ENCODE peak calls at places on chromosome 9, in four cellular contexts. L is colonic mucosa, O is HCT116, B is PC-3. T is an unnamed sample.

GRCh38 chr9:103410059-103410458 is 414.9 kb downstream of the CYLC2 start:
- DNase-seq in L (no peak), O (no peak), B (no peak), T (no peak)

GRCh38 chr9:84711936-84712335 is 42.4 kb downstream of the NTRK2 start:
- DNase-seq in L (no peak), O (no peak), B (peak), T (peak)

GRCh38 chr9:133492061-133493021 is 13.4 kb upstream of the SLC2A6 start:
- DNase-seq in L (no peak), O (no peak), B (no peak), T (peak)

GRCh38 chr9:129553277-129553676 is 67.6 kb downstream of the C9orf50 start:
- DNase-seq in L (no peak), O (no peak), B (no peak), T (no peak)

GRCh38 chr9:36082928-36083327 is 46.2 kb downstream of the RECK start:
- DNase-seq in L (no peak), O (no peak), B (no peak), T (no peak)

GRCh38 chr9:24434183-24434582 is 111.5 kb downstream of the IZUMO3 start:
- DNase-seq in L (no peak), O (no peak), B (no peak), T (no peak)

GRCh38 chr9:135137398-135137832 is 49.9 kb downstream of the OLFM1 start:
- DNase-seq in L (no peak), O (no peak), B (no peak), T (no peak)

GRCh38 chr9:100425758-100426157 is 1.2 kb upstream of the MSANTD3 start:
- DNase-seq in L (no peak), O (no peak), B (peak), T (no peak)

GRCh38 chr9:99515087-99515486 is 293.0 kb downstream of the SEC61B start:
- DNase-seq in L (no peak), O (no peak), B (no peak), T (no peak)

GRCh38 chr9:13443380-13444271 is 164.1 kb upstream of the MPDZ start:
- DNase-seq in L (no peak), O (no peak), B (no peak), T (no peak)

GRCh38 chr9:36151306-36152210 is 15.0 kb downstream of the GLIPR2 start:
- DNase-seq in L (peak), O (no peak), B (peak), T (no peak)

GRCh38 chr9:120711841-120712538 is 2.3 kb downstream of the MEGF9 start:
- DNase-seq in L (no peak), O (no peak), B (peak), T (no peak)

GRCh38 chr9:69223605-69224004 is 49.5 kb downstream of the TJP2 start:
- DNase-seq in L (no peak), O (peak), B (peak), T (peak)

GRCh38 chr9:134830126-134830525 is 50.5 kb upstream of the FCN2 start:
- DNase-seq in L (no peak), O (no peak), B (no peak), T (no peak)

GRCh38 chr9:19511694-19512093 is 102.9 kb downstream of the ACER2 start:
- DNase-seq in L (no peak), O (no peak), B (no peak), T (no peak)

GRCh38 chr9:77177894-77178794 is 810 bp downstream of the VPS13A start:
- DNase-seq in L (peak), O (no peak), B (peak), T (peak)

GRCh38 chr9:6489099-6489498 is 76.1 kb downstream of the UHRF2 start:
- DNase-seq in L (no peak), O (no peak), B (no peak), T (no peak)

GRCh38 chr9:13444696-13445095 is 165.2 kb upstream of the MPDZ start:
- DNase-seq in L (no peak), O (no peak), B (no peak), T (no peak)

GRCh38 chr9:124256517-124257069 is 1.2 kb upstream of the NEK6 start:
- DNase-seq in L (no peak), O (no peak), B (peak), T (peak)

GRCh38 chr9:137665697-137666504 is 47.1 kb downstream of the EHMT1 start:
- DNase-seq in L (no peak), O (no peak), B (no peak), T (no peak)

GRCh38 chr9:130881516-130881915 is 15.1 kb downstream of the QRFP start:
- DNase-seq in L (no peak), O (no peak), B (no peak), T (no peak)

GRCh38 chr9:133356391-133357091 is at the start of the genes SURF1 and SURF2:
- DNase-seq in L (peak), O (no peak), B (peak), T (peak)

GRCh38 chr9:87713278-87713989 is 12.5 kb upstream of the CTSL start:
- DNase-seq in L (peak), O (peak), B (peak), T (peak)

GRCh38 chr9:16866542-16866941 is 3.9 kb downstream of the BNC2 start:
- DNase-seq in L (no peak), O (no peak), B (no peak), T (no peak)

GRCh38 chr9:22238809-22239684 is 207.6 kb upstream of the DMRTA1 start:
- DNase-seq in L (no peak), O (peak), B (peak), T (peak)
- TF ChIP-seq CTCF in L (peak), O (peak), B (peak), T (peak)

GRCh38 chr9:114910541-114910940 is 19.9 kb downstream of the TNFSF8 start:
- DNase-seq in L (no peak), O (no peak), B (no peak), T (no peak)

GRCh38 chr9:114909657-114910056 is 20.7 kb downstream of the TNFSF8 start:
- DNase-seq in L (no peak), O (no peak), B (no peak), T (no peak)

GRCh38 chr9:114908796-114909448 is 21.5 kb downstream of the TNFSF8 start:
- DNase-seq in L (no peak), O (no peak), B (peak), T (no peak)

GRCh38 chr9:114906922-114907571 is 23.3 kb downstream of the TNFSF8 start:
- DNase-seq in L (no peak), O (peak), B (peak), T (peak)

GRCh38 chr9:114908104-114908621 is 22.2 kb downstream of the TNFSF8 start:
- DNase-seq in L (peak), O (peak), B (peak), T (peak)
- H3K27ac ChIP-seq in L (peak), O (peak), B (peak), T (peak)

DNA sequence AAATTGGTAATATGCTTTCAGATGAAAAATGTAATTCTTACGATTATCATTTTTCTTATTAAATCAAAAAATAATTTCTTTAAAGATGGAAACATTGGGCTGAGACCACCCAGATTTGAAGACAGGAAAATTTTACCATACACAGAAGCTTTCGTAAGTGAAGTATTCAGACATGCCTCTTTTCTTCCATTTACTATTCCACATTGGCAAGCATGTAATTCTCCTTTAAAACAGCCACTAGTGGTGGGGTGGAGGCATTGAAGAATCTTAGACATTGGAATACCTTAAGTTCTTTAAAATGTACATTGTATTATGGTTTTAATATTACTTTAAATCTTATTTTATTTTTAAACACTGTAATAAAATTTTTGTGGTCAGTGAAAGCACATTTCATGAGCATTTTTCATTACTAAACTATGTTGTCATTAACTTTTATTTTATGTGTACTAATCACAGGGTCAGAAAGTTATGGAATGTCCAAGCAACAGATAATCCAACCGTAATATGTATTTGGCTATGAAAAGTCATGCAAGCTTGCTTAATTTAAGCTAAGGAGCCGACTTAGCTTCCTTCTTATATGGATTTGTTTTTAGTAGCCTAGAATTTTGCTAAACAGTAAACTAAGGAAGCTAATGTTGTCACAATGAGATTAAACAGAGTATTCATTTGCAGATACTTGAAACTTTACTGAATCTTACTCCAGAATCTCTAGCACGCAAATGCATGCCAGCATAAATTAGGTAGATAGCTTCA is 97.4 kb upstream of the ALDH1A1 start:
- DNase-seq in L (no peak), O (no peak), B (no peak), T (no peak)
- TF ChIP-seq CTCF in L (no peak), O (peak), B (no peak), T (no peak)

DNA sequence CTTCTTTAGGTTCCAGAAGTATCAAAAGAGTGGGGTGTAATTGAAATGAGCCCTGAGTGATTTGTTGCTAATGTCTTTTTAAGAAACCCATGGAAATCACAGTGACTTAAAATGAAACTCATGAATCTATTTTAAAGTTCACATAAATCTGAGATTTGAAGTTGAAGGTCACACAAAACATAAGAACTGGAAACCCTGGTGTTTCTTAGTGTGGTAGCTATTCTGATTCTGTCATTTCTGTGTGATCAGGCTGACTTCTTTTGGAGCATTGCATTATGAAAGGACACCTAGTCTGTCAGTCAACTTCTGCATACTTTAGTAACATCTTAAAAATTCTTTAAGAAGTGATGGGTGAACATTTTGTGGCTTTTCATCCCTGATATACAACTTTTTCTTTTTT is 448.8 kb downstream of the TLE4 start:
- DNase-seq in L (no peak), O (no peak), B (no peak), T (no peak)
- H3K27ac ChIP-seq in L (no peak), O (no peak), B (no peak), T (no peak)

DNA sequence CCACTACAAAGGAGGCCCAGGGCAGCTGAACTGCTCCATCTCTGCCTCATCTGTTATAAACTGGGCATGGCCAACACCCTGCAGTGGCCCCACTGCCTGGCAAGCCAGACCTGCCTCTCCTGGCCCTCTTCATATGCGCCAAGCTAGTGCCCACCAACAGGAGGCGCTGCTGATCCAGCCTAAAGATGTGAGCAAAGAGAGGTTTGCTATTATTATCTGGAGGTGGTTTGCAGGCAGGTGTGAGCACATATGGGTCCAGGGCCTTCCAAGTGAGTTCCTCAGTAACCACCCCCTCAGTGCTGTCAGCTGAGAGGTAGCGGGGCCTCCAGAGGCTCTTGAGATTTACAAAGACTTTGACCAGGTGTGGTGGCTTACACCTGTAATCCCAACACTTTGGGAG is 232.2 kb downstream of the SYK start:
- DNase-seq in L (peak), O (peak), B (peak), T (no peak)
- TF ChIP-seq CTCF in L (peak), O (peak), B (peak), T (no peak)

T was measured in RWPE1.